ENCODE peak calls at places on chromosome 21, in eight cellular contexts. B, N, V, G, D, Z, R and I are unnamed samples.

GRCh38 chr21:45012661-45013270 is 61.6 kb upstream of the ADARB1 start:
- DNase-seq in D (no peak), Z (peak), V (no peak), B (peak), R (no peak), G (no peak), N (no peak), I (no peak)

GRCh38 chr21:46428286-46428685 is 30.4 kb upstream of the DIP2A start:
- DNase-seq in D (no peak), R (no peak), Z (no peak), B (no peak), N (no peak), V (no peak), G (no peak), I (no peak)

GRCh38 chr21:31630062-31630711 is 29.3 kb upstream of the SOD1 start:
- DNase-seq in R (peak), D (peak), Z (no peak), G (no peak), N (peak), V (no peak), B (no peak), I (no peak)

GRCh38 chr21:46322351-46323226 is 1.1 kb downstream of the C21orf58 start:
- DNase-seq in N (peak), D (no peak), R (no peak), V (no peak), Z (no peak), G (no peak), B (no peak), I (no peak)

GRCh38 chr21:32807717-32808380 is 36.3 kb upstream of the PAXBP1 start:
- DNase-seq in N (peak), R (peak), V (no peak), B (peak), Z (no peak), G (no peak), D (no peak), I (no peak)

GRCh38 chr21:38489729-38490128 is 8.5 kb downstream of the ERG start:
- DNase-seq in R (no peak), V (no peak), N (no peak), G (no peak), D (no peak), B (no peak), Z (no peak), I (no peak)

GRCh38 chr21:30747159-30747558 is at the start of gene KRTAP21-2:
- DNase-seq in D (no peak), G (no peak), Z (no peak), B (no peak), N (no peak), V (no peak), R (no peak), I (no peak)

GRCh38 chr21:33844104-33844889 is 71.3 kb downstream of the ATP5PO start:
- DNase-seq in R (no peak), D (no peak), Z (no peak), G (no peak), N (peak), V (no peak), B (no peak), I (no peak)

GRCh38 chr21:26471116-26471505 is 102.0 kb downstream of the CYYR1 start:
- DNase-seq in D (no peak), Z (no peak), B (no peak), R (no peak), G (no peak), N (no peak), V (no peak), I (no peak)

GRCh38 chr21:41141031-41141457 is 26.9 kb upstream of the BACE2 start:
- DNase-seq in D (no peak), Z (no peak), G (no peak), V (no peak), B (no peak), N (peak), R (peak), I (no peak)

GRCh38 chr21:18951291-18952038 is 547.9 kb upstream of the TMPRSS15 start:
- DNase-seq in Z (peak), N (no peak), D (peak), R (peak), B (peak), G (no peak), V (no peak), I (no peak)

GRCh38 chr21:43208561-43209332 is 39.9 kb downstream of the CRYAA start:
- DNase-seq in R (no peak), G (no peak), Z (peak), B (no peak), N (no peak), D (no peak), V (no peak), I (no peak)

GRCh38 chr21:42973309-42973990 is 912 bp upstream of the PKNOX1 start:
- DNase-seq in Z (no peak), B (no peak), V (peak), D (no peak), R (no peak), N (no peak), G (no peak), I (no peak)

GRCh38 chr21:36159356-36159921 is 2.8 kb downstream of the DOP1B start:
- DNase-seq in B (no peak), G (no peak), D (no peak), Z (no peak), V (no peak), R (no peak), N (no peak), I (no peak)

GRCh38 chr21:33212159-33212851 is 17.4 kb upstream of the IFNAR2 start:
- DNase-seq in B (no peak), D (no peak), N (peak), V (no peak), G (no peak), R (no peak), Z (no peak), I (no peak)

GRCh38 chr21:46455575-46456385 is 2.9 kb upstream of the DIP2A start:
- DNase-seq in G (no peak), V (no peak), Z (no peak), B (no peak), N (peak), R (no peak), D (no peak), I (no peak)

GRCh38 chr21:21415741-21416140 is 417.5 kb downstream of the NCAM2 start:
- DNase-seq in G (no peak), V (no peak), N (no peak), Z (no peak), D (no peak), B (no peak), R (no peak), I (no peak)

GRCh38 chr21:44467859-44468195 is 12.5 kb downstream of the LRRC3 start:
- DNase-seq in N (no peak), D (no peak), G (no peak), V (no peak), R (no peak), B (no peak), Z (peak), I (no peak)

GRCh38 chr21:37530901-37531351 is 164.4 kb downstream of the DYRK1A start:
- DNase-seq in Z (no peak), G (no peak), V (no peak), R (no peak), D (no peak), B (peak), N (no peak), I (no peak)

GRCh38 chr21:26169061-26169610 is 1.4 kb downstream of the APP start:
- DNase-seq in Z (no peak), R (peak), N (peak), B (peak), D (peak), G (no peak), V (peak), I (peak)

GRCh38 chr21:15005391-15005790 is 59.4 kb downstream of the NRIP1 start:
- DNase-seq in B (peak), R (no peak), V (no peak), D (no peak), Z (peak), N (peak), G (no peak), I (no peak)

GRCh38 chr21:42741056-42741455 is 87.6 kb downstream of the PDE9A start:
- DNase-seq in Z (no peak), R (no peak), D (no peak), B (no peak), V (no peak), G (no peak), N (no peak), I (no peak)

GRCh38 chr21:45210461-45210983 is 77.2 kb downstream of the POFUT2 start:
- DNase-seq in Z (no peak), G (no peak), D (no peak), N (no peak), R (no peak), V (no peak), B (no peak), I (no peak)